ENCODE peak calls at places on chromosome 3, in six cellular contexts. N is NCI-H2227 treated with DMSO at 0.1 percent for 48 hours; J is MM.1S; H is psoas muscle; V is non-pigmented ciliary epithelial cell; K is activated CD4-positive, alpha-beta T cell treated with anti-CD3 and anti-CD28 coated beads for 24 hours. R is an unnamed sample.
A peak's percentile ranks its signal among the peaks of the same experiment; 100 is the strongest.

GRCh38 chr3:182631183-182632076 is 161.9 kb upstream of the ATP11B start:
- DNase-seq in N (no peak), J (no peak), H (no peak), V (no peak), K (no peak), R (no peak)

GRCh38 chr3:190534386-190534785 is 20.5 kb downstream of the IL1RAP start:
- DNase-seq in K (no peak), J (no peak), N (no peak), V (no peak), H (no peak), R (no peak)

GRCh38 chr3:195160257-195160898 is 110.6 kb downstream of the XXYLT1 start:
- DNase-seq in N (no peak), H (no peak), K (no peak), V (no peak), J (no peak), R (peak; percentile 41)

GRCh38 chr3:181687190-181687589 is 24.5 kb upstream of the SOX2 start:
- DNase-seq in N (no peak), V (no peak), H (no peak), J (no peak), K (no peak), R (no peak)

GRCh38 chr3:74139648-74140047 is 474.8 kb downstream of the CNTN3 start:
- DNase-seq in H (no peak), N (no peak), V (no peak), K (no peak), J (peak; percentile 36), R (no peak)

GRCh38 chr3:126551066-126551838 is 7.5 kb downstream of the C3orf22 start:
- DNase-seq in N (no peak), V (no peak), H (no peak), J (no peak), K (no peak), R (no peak)

GRCh38 chr3:39808467-39809180 is 785 bp upstream of the MYRIP start:
- DNase-seq in J (no peak), N (no peak), V (no peak), K (no peak), H (no peak), R (no peak)

GRCh38 chr3:80338366-80338765 is 570.6 kb upstream of the ROBO1 start:
- DNase-seq in J (no peak), H (no peak), K (no peak), N (no peak), V (no peak), R (no peak)

GRCh38 chr3:54510506-54510905 is 388.2 kb downstream of the CACNA2D3 start:
- DNase-seq in V (no peak), K (no peak), H (no peak), J (no peak), N (no peak), R (no peak)

GRCh38 chr3:61560452-61561373 is 658 bp upstream of the PTPRG start:
- DNase-seq in V (no peak), N (peak; percentile 73), K (peak; percentile 24), J (peak; percentile 86), H (peak; percentile 84), R (peak; percentile 61)

GRCh38 chr3:71168043-71168720 is 415.3 kb downstream of the FOXP1 start:
- DNase-seq in H (no peak), J (no peak), K (no peak), V (no peak), N (no peak), R (no peak)

GRCh38 chr3:126481808-126482502 is 6.3 kb upstream of the ZXDC start:
- DNase-seq in N (no peak), J (no peak), V (no peak), K (no peak), H (peak; percentile 57), R (no peak)

GRCh38 chr3:29486917-29487316 is 206.0 kb downstream of the RBMS3 start:
- DNase-seq in V (no peak), K (no peak), N (no peak), J (no peak), H (no peak), R (no peak)

GRCh38 chr3:172520332-172520831 is 2.8 kb downstream of the TNFSF10 start:
- DNase-seq in N (no peak), V (peak; percentile 88), J (no peak), K (no peak), H (no peak), R (no peak)

GRCh38 chr3:25074151-25074550 is 353.9 kb upstream of the RARB start:
- DNase-seq in J (no peak), H (no peak), V (no peak), N (no peak), K (no peak), R (no peak)

GRCh38 chr3:171994646-171995441 is 44.5 kb upstream of the FNDC3B start:
- DNase-seq in V (peak; percentile 82), N (no peak), H (no peak), J (no peak), K (no peak), R (peak; percentile 86)

GRCh38 chr3:163953526-163953925 is 1124.8 kb downstream of the SI start:
- DNase-seq in K (no peak), N (no peak), J (no peak), V (no peak), H (no peak), R (no peak)

GRCh38 chr3:187746479-187747335 is 1.4 kb upstream of the BCL6 start:
- DNase-seq in V (no peak), N (no peak), K (no peak), J (no peak), H (no peak), R (no peak)

GRCh38 chr3:126364130-126364695 is 7.0 kb upstream of the KLF15 start:
- DNase-seq in H (no peak), J (peak; percentile 5), N (no peak), V (no peak), K (no peak), R (no peak)

GRCh38 chr3:126454799-126455198 is 20.9 kb downstream of the ZXDC start:
- DNase-seq in K (no peak), N (no peak), H (no peak), V (no peak), J (no peak), R (no peak)

GRCh38 chr3:42123012-42123581 is 31.9 kb downstream of the TRAK1 start:
- DNase-seq in V (no peak), N (no peak), J (no peak), H (peak; percentile 27), K (no peak), R (no peak)

GRCh38 chr3:70264122-70264780 is 48.2 kb downstream of the MDFIC2 start:
- DNase-seq in J (no peak), H (no peak), V (peak; percentile 5), K (no peak), N (no peak), R (no peak)

GRCh38 chr3:46695962-46696922 is 2.8 kb upstream of the ALS2CL start:
- DNase-seq in K (no peak), J (no peak), H (peak; percentile 65), N (no peak), V (no peak), R (no peak)

GRCh38 chr3:54514416-54514815 is 392.1 kb downstream of the CACNA2D3 start:
- DNase-seq in J (no peak), H (no peak), V (no peak), N (no peak), K (no peak), R (no peak)

GRCh38 chr3:129304553-129305222 is 26.0 kb downstream of the HMCES start:
- DNase-seq in K (no peak), N (no peak), V (no peak), H (no peak), J (peak; percentile 3), R (no peak)

GRCh38 chr3:95350066-95350465 is 1287.2 kb downstream of the NSUN3 start:
- DNase-seq in H (no peak), J (peak; percentile 25), K (no peak), N (no peak), V (no peak), R (no peak)

GRCh38 chr3:158950131-158950901 is 148.5 kb downstream of the MFSD1 start:
- DNase-seq in J (no peak), K (no peak), V (no peak), N (no peak), H (no peak), R (peak; percentile 4)

GRCh38 chr3:174342941-174343431 is 516.1 kb upstream of the NAALADL2 start:
- DNase-seq in H (no peak), J (no peak), V (no peak), K (no peak), N (peak; percentile 84), R (no peak)

GRCh38 chr3:167864559-167864887 is 129.0 kb downstream of the SERPINI1 start:
- DNase-seq in K (no peak), V (no peak), J (no peak), N (no peak), H (no peak), R (no peak)

GRCh38 chr3:168327836-168328235 is 232.1 kb upstream of the GOLIM4 start:
- DNase-seq in N (no peak), K (no peak), J (no peak), H (no peak), V (no peak), R (no peak)

GRCh38 chr3:152026033-152026556 is 152.7 kb downstream of the SUCNR1 start:
- DNase-seq in J (no peak), N (no peak), K (no peak), H (no peak), V (peak; percentile 63), R (peak; percentile 91)

GRCh38 chr3:192904632-192905289 is 12.9 kb downstream of the MB21D2 start:
- DNase-seq in N (no peak), K (no peak), J (no peak), V (no peak), H (no peak), R (no peak)

GRCh38 chr3:183387797-183388196 is 40.6 kb downstream of the MCF2L2 start:
- DNase-seq in N (no peak), K (no peak), J (no peak), V (no peak), H (no peak), R (no peak)

GRCh38 chr3:150956376-150956775 is 16.2 kb downstream of the CLRN1 start:
- DNase-seq in J (no peak), H (no peak), V (no peak), K (no peak), N (no peak), R (peak; percentile 38)

GRCh38 chr3:162780313-162780712 is 1283.7 kb downstream of the OTOL1 start:
- DNase-seq in K (no peak), J (peak; percentile 51), N (no peak), V (no peak), H (no peak), R (no peak)

GRCh38 chr3:52513281-52513680 is 18.1 kb downstream of the STAB1 start:
- DNase-seq in K (no peak), J (no peak), H (no peak), V (no peak), N (no peak), R (no peak)

GRCh38 chr3:151979914-151980313 is 106.5 kb downstream of the SUCNR1 start:
- DNase-seq in H (no peak), N (no peak), V (no peak), J (no peak), K (no peak), R (no peak)

GRCh38 chr3:170603770-170604510 is 18.1 kb upstream of the SLC7A14 start:
- DNase-seq in H (no peak), J (no peak), N (no peak), V (no peak), K (no peak), R (no peak)

GRCh38 chr3:127452321-127452821 is 138.2 kb downstream of the TPRA1 start:
- DNase-seq in H (no peak), K (no peak), V (no peak), N (no peak), J (no peak), R (no peak)